ENCODE peak calls at places on chromosomes 1 and 21, in nine cellular contexts. Y is Peyer's patch, F is RWPE1, S is astrocyte of the cerebellum, U is transverse colon, K is fibroblast of pulmonary artery, A is MM.1S, I is foreskin fibroblast, Q is lower lobe of right lung. J is an unnamed sample.

GRCh38 chr1:169361281-169361680 is 6.3 kb downstream of the NME7 start:
- DNase-seq in I (no peak), Q (no peak), K (peak), Y (no peak), A (no peak), U (no peak), S (peak), F (no peak), J (no peak)

GRCh38 chr1:110053557-110054428 is 16.7 kb downstream of the ALX3 start:
- DNase-seq in Q (peak), K (peak), S (no peak), A (peak), I (peak), U (peak), F (peak), Y (peak), J (peak)

GRCh38 chr1:17012775-17013501 is 1.2 kb upstream of the ATP13A2 start:
- DNase-seq in U (no peak), S (peak), Y (no peak), Q (peak), A (no peak), F (no peak), I (no peak), K (peak), J (peak)

GRCh38 chr1:108320851-108321250 is 77.0 kb upstream of the NBPF4 start:
- DNase-seq in Q (no peak), I (no peak), S (no peak), U (no peak), K (no peak), A (no peak), F (no peak), Y (no peak), J (no peak)

GRCh38 chr1:21534674-21535378 is 25.6 kb downstream of the ALPL start:
- DNase-seq in I (peak), Y (peak), K (peak), A (peak), U (peak), F (peak), S (peak), Q (no peak), J (peak)

GRCh38 chr1:65339866-65340483 is 30.6 kb downstream of the DNAJC6 start:
- DNase-seq in I (peak), S (peak), F (peak), U (no peak), Y (no peak), A (no peak), K (peak), Q (no peak), J (peak)

GRCh38 chr1:209641216-209642181 is 10.7 kb downstream of the LAMB3 start:
- DNase-seq in I (peak), U (peak), K (peak), F (no peak), S (no peak), Q (peak), A (peak), Y (peak), J (no peak)

GRCh38 chr1:204493882-204494280 is 724 bp downstream of the PIK3C2B start:
- DNase-seq in Q (peak), A (peak), Y (peak), S (no peak), K (no peak), I (peak), U (peak), F (peak), J (no peak)

GRCh38 chr1:197144570-197145325 is 1.7 kb downstream of the ASPM start:
- DNase-seq in I (peak), A (peak), K (no peak), Y (no peak), F (peak), U (no peak), S (no peak), Q (no peak), J (peak)

GRCh38 chr1:246447501-246447900 is 59.6 kb downstream of the SMYD3 start:
- DNase-seq in K (no peak), Y (no peak), S (no peak), I (peak), F (no peak), A (no peak), U (no peak), Q (no peak), J (no peak)

GRCh38 chr21:44596068-44596725 is 3.9 kb upstream of the KRTAP10-6 start:
- DNase-seq in Y (no peak), S (no peak), F (peak), Q (no peak), K (no peak), I (peak), U (no peak), A (no peak), J (no peak)

GRCh38 chr1:40241372-40241771 is 6.4 kb upstream of the TMCO2 start:
- DNase-seq in I (no peak), A (no peak), K (peak), Y (no peak), Q (no peak), S (no peak), U (no peak), F (no peak), J (no peak)

GRCh38 chr1:160048335-160048734 is 16.5 kb upstream of the PIGM start:
- DNase-seq in U (no peak), Q (no peak), Y (no peak), A (no peak), S (no peak), F (no peak), K (no peak), I (no peak), J (no peak)

GRCh38 chr1:53121319-53122172 is 20.9 kb downstream of the SLC1A7 start:
- DNase-seq in Q (no peak), A (no peak), K (peak), U (peak), Y (peak), F (no peak), S (peak), I (peak), J (no peak)

GRCh38 chr1:223330462-223330861 is 33.5 kb downstream of the SUSD4 start:
- DNase-seq in Q (no peak), K (no peak), U (no peak), A (no peak), S (no peak), I (no peak), F (no peak), Y (no peak), J (no peak)

GRCh38 chr1:108316545-108316944 is 72.7 kb upstream of the NBPF4 start:
- DNase-seq in I (peak), U (no peak), Q (no peak), Y (no peak), S (no peak), K (peak), F (no peak), A (no peak), J (peak)

GRCh38 chr1:113966013-113966412 is 13.3 kb upstream of the OLFML3 start:
- DNase-seq in Y (no peak), U (no peak), K (no peak), I (no peak), S (no peak), A (no peak), F (no peak), Q (no peak), J (no peak)

GRCh38 chr1:5598824-5599395 is 393.3 kb downstream of the NPHP4 start:
- DNase-seq in K (no peak), Q (no peak), U (no peak), A (no peak), F (no peak), Y (no peak), I (no peak), S (no peak), J (no peak)

GRCh38 chr1:166026561-166026960 is 140.2 kb downstream of the FAM78B start:
- DNase-seq in F (no peak), K (no peak), Y (no peak), U (no peak), I (no peak), Q (no peak), A (no peak), S (no peak), J (no peak)

GRCh38 chr1:235430991-235431390 is 63.8 kb downstream of the TBCE start:
- DNase-seq in A (no peak), I (peak), U (no peak), S (no peak), K (peak), Q (no peak), Y (no peak), F (no peak), J (no peak)

GRCh38 chr1:2431503-2431902 is 19.1 kb upstream of the PEX10 start:
- DNase-seq in Y (no peak), U (no peak), A (no peak), K (no peak), I (no peak), Q (no peak), S (no peak), F (no peak), J (no peak)

GRCh38 chr1:2431095-2431494 is 18.7 kb upstream of the PEX10 start:
- DNase-seq in S (no peak), I (no peak), Q (no peak), U (no peak), Y (no peak), F (peak), A (no peak), K (no peak), J (no peak)

GRCh38 chr1:2433936-2434335 is 21.6 kb upstream of the PEX10 start:
- DNase-seq in Y (no peak), Q (no peak), K (no peak), A (no peak), F (no peak), S (no peak), I (no peak), U (no peak), J (no peak)

GRCh38 chr1:2433196-2433595 is 20.8 kb upstream of the PEX10 start:
- DNase-seq in Q (no peak), F (no peak), U (no peak), S (no peak), Y (no peak), A (no peak), I (no peak), K (no peak), J (no peak)

GRCh38 chr1:2432519-2432918 is 20.2 kb upstream of the PEX10 start:
- DNase-seq in S (no peak), A (no peak), F (no peak), Y (no peak), Q (no peak), U (no peak), I (no peak), K (no peak), J (no peak)
- TF ChIP-seq CTCF in S (no peak), A (no peak), F (no peak), Y (no peak), Q (no peak), U (no peak), I (no peak), K (no peak), J (no peak)

GRCh38 chr1:19153169-19153568 is 56.9 kb downstream of the UBR4 start:
- DNase-seq in I (no peak), Y (no peak), Q (no peak), F (no peak), S (no peak), A (no peak), U (no peak), K (no peak), J (no peak)
- TF ChIP-seq CTCF in I (no peak), Y (no peak), Q (no peak), F (no peak), S (no peak), A (no peak), U (no peak), K (no peak), J (no peak)

GRCh38 chr1:236748471-236748870 is 46.6 kb upstream of the MTR start:
- DNase-seq in Q (no peak), A (no peak), S (no peak), Y (no peak), F (no peak), K (no peak), I (no peak), U (no peak), J (peak)
- TF ChIP-seq CTCF in Q (no peak), A (peak), S (peak), Y (no peak), F (no peak), K (peak), I (no peak), U (no peak), J (peak)

GRCh38 chr1:177020861-177021589 is 143.5 kb downstream of the ASTN1 start:
- DNase-seq in U (no peak), K (no peak), F (no peak), S (no peak), I (no peak), Q (no peak), A (no peak), Y (no peak), J (no peak)

GRCh38 chr1:177014325-177014724 is 150.2 kb downstream of the ASTN1 start:
- DNase-seq in F (no peak), A (no peak), Q (no peak), Y (no peak), U (no peak), I (no peak), K (no peak), S (no peak), J (no peak)

GRCh38 chr1:177021741-177022140 is 142.8 kb downstream of the ASTN1 start:
- DNase-seq in Q (no peak), K (no peak), I (no peak), U (no peak), S (no peak), Y (no peak), F (no peak), A (no peak), J (no peak)

GRCh38 chr1:177013273-177013672 is 151.2 kb downstream of the ASTN1 start:
- DNase-seq in S (no peak), I (no peak), A (no peak), Q (no peak), F (no peak), Y (no peak), U (no peak), K (no peak), J (no peak)

DNA sequence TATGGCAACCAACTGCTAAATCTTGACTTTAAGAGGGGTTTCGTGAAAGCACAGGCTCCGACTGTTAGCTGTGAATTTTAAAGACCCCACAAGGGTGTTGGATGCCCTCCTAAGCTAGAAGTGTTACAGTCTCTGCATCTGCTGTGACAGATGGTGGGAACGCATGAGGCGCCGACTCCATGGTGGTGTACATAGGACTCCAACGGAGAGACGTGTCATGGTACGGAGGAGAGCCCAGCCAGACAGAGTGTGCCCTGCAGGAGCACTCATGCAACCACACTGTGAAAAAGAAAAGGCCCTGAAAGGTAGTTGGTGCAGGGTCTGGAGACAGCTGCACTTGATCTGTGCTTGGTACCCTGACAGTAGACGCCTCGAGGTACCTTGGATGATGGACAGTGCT is 147.1 kb downstream of the ASTN1 start:
- DNase-seq in I (no peak), Q (no peak), Y (no peak), A (no peak), F (no peak), S (no peak), K (no peak), U (no peak), J (no peak)
- TF ChIP-seq CTCF in I (no peak), Q (no peak), Y (no peak), A (no peak), F (no peak), S (no peak), K (no peak), U (no peak), J (no peak)

DNA sequence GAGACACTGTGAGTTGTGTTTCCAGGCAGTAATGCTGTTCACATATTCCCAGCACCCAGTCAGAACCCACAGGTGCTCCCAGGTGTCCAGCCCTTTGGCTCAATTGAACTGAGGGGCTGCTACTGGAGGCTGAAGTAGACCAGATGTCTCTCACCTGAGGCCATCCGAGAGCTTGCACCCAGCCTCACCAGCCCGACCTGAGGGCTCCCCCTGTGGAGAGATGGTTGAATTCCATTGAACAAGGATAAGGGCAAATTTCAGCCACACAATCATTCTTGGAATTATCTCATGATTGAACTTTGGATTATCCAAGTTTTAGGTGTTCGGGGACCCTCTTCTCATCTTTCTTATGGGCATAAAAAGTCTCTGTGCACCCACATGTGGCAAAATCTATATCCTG is 52.1 kb downstream of the OBSCN start:
- DNase-seq in U (no peak), A (no peak), Q (no peak), Y (no peak), S (no peak), I (no peak), F (no peak), K (no peak), J (peak)
- TF ChIP-seq CTCF in U (no peak), A (no peak), Q (no peak), Y (no peak), S (no peak), I (no peak), F (no peak), K (peak), J (peak)